ENCODE peak calls at places on chromosome 9, in nine cellular contexts. F is HCEC 1CT; C is lower lobe of right lung; P is ACHN; V is progenitor cell of endocrine pancreas; N is epithelial cell of esophagus; K is naive thymus-derived CD8-positive, alpha-beta T cell; W is ELR; Q is M059J. Z is an unnamed sample.

GRCh38 chr9:13614060-13614459 is 334.6 kb upstream of the MPDZ start:
- DNase-seq in F (no peak), C (no peak), P (no peak), V (no peak), N (no peak), K (no peak), W (no peak), Q (no peak), Z (no peak)

GRCh38 chr9:34333836-34334235 is 4.5 kb downstream of the NUDT2 start:
- DNase-seq in F (no peak), C (no peak), P (no peak), V (no peak), N (no peak), K (no peak), W (no peak), Q (no peak), Z (no peak)

GRCh38 chr9:93220627-93221425 is 36.9 kb downstream of the WNK2 start:
- DNase-seq in F (no peak), C (no peak), P (no peak), V (no peak), N (no peak), K (no peak), W (no peak), Q (no peak), Z (no peak)

GRCh38 chr9:113219186-113219936 is 1.7 kb downstream of the FKBP15 start:
- DNase-seq in F (no peak), C (no peak), P (no peak), V (no peak), N (no peak), K (no peak), W (no peak), Q (no peak), Z (no peak)

GRCh38 chr9:129595903-129596540 is 24.9 kb downstream of the C9orf50 start:
- DNase-seq in F (no peak), C (no peak), P (no peak), V (no peak), N (no peak), K (no peak), W (no peak), Q (no peak), Z (no peak)

GRCh38 chr9:126412945-126413344 is 86.3 kb downstream of the MVB12B start:
- DNase-seq in F (no peak), C (no peak), P (no peak), V (no peak), N (no peak), K (no peak), W (no peak), Q (no peak), Z (no peak)

GRCh38 chr9:133111461-133112360 is 9.3 kb downstream of the RALGDS start:
- DNase-seq in F (no peak), C (peak), P (no peak), V (no peak), N (no peak), K (no peak), W (peak), Q (no peak), Z (no peak)

GRCh38 chr9:86534572-86535258 is 180.5 kb upstream of the TUT7 start:
- DNase-seq in F (peak), C (no peak), P (no peak), V (no peak), N (no peak), K (no peak), W (no peak), Q (no peak), Z (no peak)

GRCh38 chr9:129697111-129697955 is 31.9 kb downstream of the PRRX2 start:
- DNase-seq in F (peak), C (no peak), P (peak), V (no peak), N (peak), K (no peak), W (peak), Q (peak), Z (no peak)

GRCh38 chr9:34547960-34548603 is 25.3 kb upstream of the ENHO start:
- DNase-seq in F (peak), C (peak), P (peak), V (peak), N (peak), K (peak), W (peak), Q (peak), Z (peak)

GRCh38 chr9:85089188-85089969 is 419.9 kb downstream of the NTRK2 start:
- DNase-seq in F (no peak), C (no peak), P (no peak), V (no peak), N (no peak), K (no peak), W (no peak), Q (no peak), Z (no peak)

GRCh38 chr9:112822618-112823017 is 68.1 kb downstream of the SLC46A2 start:
- DNase-seq in F (no peak), C (no peak), P (no peak), V (no peak), N (no peak), K (no peak), W (no peak), Q (no peak), Z (no peak)

GRCh38 chr9:111294691-111295451 is 35.2 kb downstream of the OR2K2 start:
- DNase-seq in F (no peak), C (no peak), P (no peak), V (no peak), N (no peak), K (no peak), W (no peak), Q (no peak), Z (no peak)

GRCh38 chr9:122329592-122329991 is 41.2 kb upstream of the PTGS1 start:
- DNase-seq in F (no peak), C (no peak), P (no peak), V (no peak), N (no peak), K (no peak), W (no peak), Q (no peak), Z (no peak)

GRCh38 chr9:95332860-95333259 is 15.4 kb upstream of the FANCC start:
- DNase-seq in F (no peak), C (no peak), P (no peak), V (no peak), N (no peak), K (no peak), W (no peak), Q (no peak), Z (no peak)

GRCh38 chr9:84300271-84300670 is 40.3 kb downstream of the SLC28A3 start:
- DNase-seq in F (peak), C (no peak), P (no peak), V (no peak), N (peak), K (no peak), W (peak), Q (peak), Z (peak)

GRCh38 chr9:73200694-73201432 is 49.2 kb downstream of the ANXA1 start:
- DNase-seq in F (peak), C (no peak), P (peak), V (no peak), N (peak), K (no peak), W (peak), Q (peak), Z (no peak)

GRCh38 chr9:17900604-17901003 is 321.7 kb downstream of the SH3GL2 start:
- DNase-seq in F (no peak), C (no peak), P (no peak), V (no peak), N (no peak), K (no peak), W (no peak), Q (no peak), Z (no peak)

GRCh38 chr9:126532019-126532462 is 81.7 kb upstream of the LMX1B start:
- DNase-seq in F (peak), C (peak), P (no peak), V (no peak), N (no peak), K (no peak), W (no peak), Q (no peak), Z (no peak)

GRCh38 chr9:37503736-37504135 is 18.0 kb downstream of the POLR1E start:
- DNase-seq in F (peak), C (peak), P (no peak), V (no peak), N (peak), K (no peak), W (peak), Q (no peak), Z (no peak)

GRCh38 chr9:137905740-137906139 is 28.2 kb downstream of the CACNA1B start:
- DNase-seq in F (no peak), C (no peak), P (no peak), V (no peak), N (no peak), K (no peak), W (no peak), Q (no peak), Z (no peak)

GRCh38 chr9:80086822-80087345 is 515.1 kb downstream of the TLE4 start:
- DNase-seq in F (no peak), C (no peak), P (no peak), V (no peak), N (no peak), K (no peak), W (no peak), Q (no peak), Z (no peak)

GRCh38 chr9:116633444-116633843 is 53.7 kb upstream of the TRIM32 start:
- DNase-seq in F (no peak), C (no peak), P (no peak), V (no peak), N (no peak), K (no peak), W (no peak), Q (peak), Z (no peak)